ENCODE peak calls at places on chromosomes 12 and 14, in eight cellular contexts. One of them, this sample, is unnamed.
A peak's percentile ranks its signal among the peaks of the same experiment; 100 is the strongest.

GRCh38 chr14:103679351-103679750 is 35.9 kb downstream of the XRCC3 start:
- DNase-seq in fibroblast of the aortic adventitia: no peak
- DNase-seq in A549: peak; percentile 38
- DNase-seq in sigmoid colon: no peak
- DNase-seq in uterus: no peak
- DNase-seq in adrenal gland: peak; percentile 67
- DNase-seq in AG10803: peak; percentile 39
- DNase-seq in right lobe of liver: peak; percentile 56
- DNase-seq in this sample: no peak

GRCh38 chr14:94499673-94500072 is 9.6 kb downstream of the SERPINA12 start:
- DNase-seq in fibroblast of the aortic adventitia: no peak
- DNase-seq in A549: no peak
- DNase-seq in sigmoid colon: no peak
- DNase-seq in uterus: no peak
- DNase-seq in adrenal gland: no peak
- DNase-seq in AG10803: no peak
- DNase-seq in right lobe of liver: no peak
- DNase-seq in this sample: no peak

GRCh38 chr14:99606359-99606758 is 2.4 kb upstream of the CCDC85C start:
- DNase-seq in fibroblast of the aortic adventitia: no peak
- DNase-seq in A549: no peak
- DNase-seq in sigmoid colon: no peak
- DNase-seq in uterus: no peak
- DNase-seq in adrenal gland: no peak
- DNase-seq in AG10803: no peak
- DNase-seq in right lobe of liver: no peak
- DNase-seq in this sample: no peak

GRCh38 chr14:64721391-64721791 is 17.2 kb downstream of the PLEKHG3 start:
- DNase-seq in fibroblast of the aortic adventitia: peak; percentile 90
- DNase-seq in A549: no peak
- DNase-seq in sigmoid colon: peak; percentile 75
- DNase-seq in uterus: no peak
- DNase-seq in adrenal gland: no peak
- DNase-seq in AG10803: peak; percentile 98
- DNase-seq in right lobe of liver: peak; percentile 60
- DNase-seq in this sample: peak; percentile 44

GRCh38 chr12:18837025-18837424 is 99.1 kb downstream of the CAPZA3 start:
- DNase-seq in fibroblast of the aortic adventitia: peak; percentile 84
- DNase-seq in A549: no peak
- DNase-seq in sigmoid colon: peak; percentile 69
- DNase-seq in uterus: peak; percentile 66
- DNase-seq in adrenal gland: no peak
- DNase-seq in AG10803: peak; percentile 70
- DNase-seq in right lobe of liver: no peak
- DNase-seq in this sample: no peak

GRCh38 chr14:76413106-76413961 is 37.4 kb downstream of the ESRRB start:
- DNase-seq in fibroblast of the aortic adventitia: no peak
- DNase-seq in A549: no peak
- DNase-seq in sigmoid colon: no peak
- DNase-seq in uterus: no peak
- DNase-seq in adrenal gland: no peak
- DNase-seq in AG10803: no peak
- DNase-seq in right lobe of liver: no peak
- DNase-seq in this sample: no peak

GRCh38 chr12:40980346-40981005 is 207.6 kb upstream of the PDZRN4 start:
- DNase-seq in fibroblast of the aortic adventitia: no peak
- DNase-seq in A549: no peak
- DNase-seq in sigmoid colon: no peak
- DNase-seq in uterus: no peak
- DNase-seq in adrenal gland: no peak
- DNase-seq in AG10803: no peak
- DNase-seq in right lobe of liver: no peak
- DNase-seq in this sample: no peak

GRCh38 chr14:63840981-63841380 is 11.8 kb upstream of the SYNE2 start:
- DNase-seq in fibroblast of the aortic adventitia: no peak
- DNase-seq in A549: no peak
- DNase-seq in sigmoid colon: no peak
- DNase-seq in uterus: no peak
- DNase-seq in adrenal gland: peak; percentile 20
- DNase-seq in AG10803: no peak
- DNase-seq in right lobe of liver: peak; percentile 21
- DNase-seq in this sample: no peak

GRCh38 chr12:47509398-47509851 is 196.4 kb downstream of the RPAP3 start:
- DNase-seq in fibroblast of the aortic adventitia: peak; percentile 87
- DNase-seq in A549: no peak
- DNase-seq in sigmoid colon: no peak
- DNase-seq in uterus: no peak
- DNase-seq in adrenal gland: no peak
- DNase-seq in AG10803: peak; percentile 89
- DNase-seq in right lobe of liver: no peak
- DNase-seq in this sample: no peak
- H3K4me3 ChIP-seq in fibroblast of the aortic adventitia: no peak overlapping the region
- H3K4me3 ChIP-seq in A549: no peak overlapping the region
- H3K4me3 ChIP-seq in sigmoid colon: no peak overlapping the region
- H3K4me3 ChIP-seq in uterus: no peak overlapping the region
- H3K4me3 ChIP-seq in adrenal gland: no peak overlapping the region
- H3K4me3 ChIP-seq in AG10803: no peak overlapping the region
- H3K4me3 ChIP-seq in right lobe of liver: no peak overlapping the region
- H3K4me3 ChIP-seq in this sample: no peak overlapping the region

GRCh38 chr12:116982721-116983502 is 72.2 kb downstream of the FBXW8 start:
- DNase-seq in fibroblast of the aortic adventitia: peak; percentile 97
- DNase-seq in A549: no peak
- DNase-seq in sigmoid colon: no peak
- DNase-seq in uterus: peak; percentile 24
- DNase-seq in adrenal gland: no peak
- DNase-seq in AG10803: peak; percentile 94
- DNase-seq in right lobe of liver: no peak
- DNase-seq in this sample: no peak
- H3K4me3 ChIP-seq in fibroblast of the aortic adventitia: peak overlapping the region; percentile 39
- H3K4me3 ChIP-seq in A549: no peak overlapping the region
- H3K4me3 ChIP-seq in sigmoid colon: peak overlapping the region; percentile 13
- H3K4me3 ChIP-seq in uterus: no peak overlapping the region
- H3K4me3 ChIP-seq in adrenal gland: no peak overlapping the region
- H3K4me3 ChIP-seq in AG10803: peak overlapping the region; percentile 37
- H3K4me3 ChIP-seq in right lobe of liver: no peak overlapping the region
- H3K4me3 ChIP-seq in this sample: no peak overlapping the region

GRCh38 chr14:22549304-22549962 is 39.6 kb downstream of the DAD1 start:
- DNase-seq in fibroblast of the aortic adventitia: no peak
- DNase-seq in A549: no peak
- DNase-seq in sigmoid colon: no peak
- DNase-seq in uterus: no peak
- DNase-seq in adrenal gland: no peak
- DNase-seq in AG10803: no peak
- DNase-seq in right lobe of liver: no peak
- DNase-seq in this sample: no peak
- H3K4me3 ChIP-seq in fibroblast of the aortic adventitia: no peak overlapping the region
- H3K4me3 ChIP-seq in A549: no peak overlapping the region
- H3K4me3 ChIP-seq in sigmoid colon: no peak overlapping the region
- H3K4me3 ChIP-seq in uterus: no peak overlapping the region
- H3K4me3 ChIP-seq in adrenal gland: no peak overlapping the region
- H3K4me3 ChIP-seq in AG10803: no peak overlapping the region
- H3K4me3 ChIP-seq in right lobe of liver: no peak overlapping the region
- H3K4me3 ChIP-seq in this sample: no peak overlapping the region

GRCh38 chr14:68813318-68813838 is 20.5 kb upstream of the ZFP36L1 start:
- DNase-seq in fibroblast of the aortic adventitia: no peak
- DNase-seq in A549: no peak
- DNase-seq in sigmoid colon: no peak
- DNase-seq in uterus: no peak
- DNase-seq in adrenal gland: no peak
- DNase-seq in AG10803: no peak
- DNase-seq in right lobe of liver: no peak
- DNase-seq in this sample: peak; percentile 50
- H3K4me3 ChIP-seq in fibroblast of the aortic adventitia: no peak overlapping the region
- H3K4me3 ChIP-seq in A549: no peak overlapping the region
- H3K4me3 ChIP-seq in sigmoid colon: no peak overlapping the region
- H3K4me3 ChIP-seq in uterus: no peak overlapping the region
- H3K4me3 ChIP-seq in adrenal gland: no peak overlapping the region
- H3K4me3 ChIP-seq in AG10803: no peak overlapping the region
- H3K4me3 ChIP-seq in right lobe of liver: no peak overlapping the region
- H3K4me3 ChIP-seq in this sample: no peak overlapping the region

This sample was measured in RWPE2.